ENCODE peak calls at places on chromosome 3, in five cellular contexts. M is left lung; P is AML-193; D is GM10248; G is stimulated activated CD4-positive, alpha-beta T cell treated with anti-CD3 and anti-CD28 coated beads, Interleukin-4, amount 100 ng/mL, for 1 hour. Z is an unnamed sample.

GRCh38 chr3:160278210-160278609 is 53.0 kb downstream of the C3orf80 start:
- DNase-seq in G (no peak), M (no peak), P (no peak), D (no peak), Z (no peak)

GRCh38 chr3:77134801-77135200 is 94.9 kb downstream of the ROBO2 start:
- DNase-seq in M (no peak), P (no peak), G (no peak), D (no peak), Z (no peak)

GRCh38 chr3:125460233-125460632 is 59.8 kb downstream of the SNX4 start:
- DNase-seq in M (no peak), P (no peak), G (no peak), D (no peak), Z (no peak)

GRCh38 chr3:79040701-79041100 is 727.1 kb downstream of the ROBO1 start:
- DNase-seq in D (no peak), P (no peak), M (no peak), G (no peak), Z (no peak)

GRCh38 chr3:73622135-73622534 is 2.6 kb downstream of the PDZRN3 start:
- DNase-seq in P (no peak), M (no peak), G (no peak), D (no peak), Z (no peak)

GRCh38 chr3:146184616-146185015 is 23.6 kb upstream of the PLOD2 start:
- DNase-seq in P (no peak), M (no peak), G (no peak), D (no peak), Z (no peak)

GRCh38 chr3:138497851-138498250 is 63.4 kb downstream of the ESYT3 start:
- DNase-seq in G (no peak), P (no peak), M (no peak), D (no peak), Z (no peak)

GRCh38 chr3:61841111-61841845 is 279.9 kb downstream of the PTPRG start:
- DNase-seq in G (no peak), D (no peak), P (no peak), M (no peak), Z (no peak)

GRCh38 chr3:65039754-65040210 is 352.0 kb upstream of the ADAMTS9 start:
- DNase-seq in M (no peak), D (no peak), P (no peak), G (no peak), Z (no peak)

GRCh38 chr3:138588445-138588844 is 5.6 kb downstream of the CEP70 start:
- DNase-seq in D (no peak), P (no peak), G (no peak), M (no peak), Z (no peak)

GRCh38 chr3:197468866-197469382 is 86.8 kb downstream of the BDH1 start:
- DNase-seq in P (no peak), M (no peak), G (no peak), D (no peak), Z (no peak)

GRCh38 chr3:126155819-126156218 is 24.6 kb downstream of the ALDH1L1 start:
- DNase-seq in G (no peak), P (no peak), M (no peak), D (no peak), Z (no peak)

GRCh38 chr3:191441687-191442086 is 19.3 kb upstream of the PYDC2 start:
- DNase-seq in P (no peak), M (no peak), G (no peak), D (no peak), Z (no peak)

Z was measured in KG1.